ENCODE peak calls at places on chromosome 11, in ten cellular contexts. One of them, this sample, is unnamed.

GRCh38 chr11:66068923-66069714 is 953 bp upstream of the PACS1 start:
- DNase-seq in OCI-LY7: peak
- DNase-seq in activated CD4-positive, alpha-beta T cell treated with anti-CD3 and anti-CD28 coated beads, Interleukin-2, amount 50 U/mL, for 48 hours: peak
- DNase-seq in stimulated activated CD4-positive, alpha-beta T cell treated with anti-CD3 and anti-CD28 coated beads, Interleukin-1b, Interleukin-23, amount 100 ng/mL, for 4 hours: peak
- DNase-seq in central memory CD8-positive, alpha-beta T cell: no peak
- DNase-seq in G401: peak
- DNase-seq in activated CD4-positive, CD25-positive, alpha-beta regulatory T cell: no peak
- DNase-seq in AML-193: no peak
- DNase-seq in activated effector memory CD4-positive, alpha-beta T cell treated with anti-CD3 and anti-CD28 coated beads, Interleukin-2, amount 50 U/mL, for 16 hours: peak
- DNase-seq in NK-92 treated with Interleukin-12 subunit alpha and Interleukin-12 subunit beta, amount 100 ng/mL, for 24 hours: no peak
- DNase-seq in this sample: no peak

GRCh38 chr11:45902452-45903380 is 4.4 kb downstream of the FREY1 start:
- DNase-seq in OCI-LY7: no peak
- DNase-seq in activated CD4-positive, alpha-beta T cell treated with anti-CD3 and anti-CD28 coated beads, Interleukin-2, amount 50 U/mL, for 48 hours: no peak
- DNase-seq in stimulated activated CD4-positive, alpha-beta T cell treated with anti-CD3 and anti-CD28 coated beads, Interleukin-1b, Interleukin-23, amount 100 ng/mL, for 4 hours: no peak
- DNase-seq in central memory CD8-positive, alpha-beta T cell: no peak
- DNase-seq in G401: no peak
- DNase-seq in activated CD4-positive, CD25-positive, alpha-beta regulatory T cell: no peak
- DNase-seq in AML-193: no peak
- DNase-seq in activated effector memory CD4-positive, alpha-beta T cell treated with anti-CD3 and anti-CD28 coated beads, Interleukin-2, amount 50 U/mL, for 16 hours: no peak
- DNase-seq in NK-92 treated with Interleukin-12 subunit alpha and Interleukin-12 subunit beta, amount 100 ng/mL, for 24 hours: no peak
- DNase-seq in this sample: no peak

GRCh38 chr11:47534707-47535251 is 18.2 kb downstream of the CELF1 start:
- DNase-seq in OCI-LY7: no peak
- DNase-seq in activated CD4-positive, alpha-beta T cell treated with anti-CD3 and anti-CD28 coated beads, Interleukin-2, amount 50 U/mL, for 48 hours: no peak
- DNase-seq in stimulated activated CD4-positive, alpha-beta T cell treated with anti-CD3 and anti-CD28 coated beads, Interleukin-1b, Interleukin-23, amount 100 ng/mL, for 4 hours: no peak
- DNase-seq in central memory CD8-positive, alpha-beta T cell: no peak
- DNase-seq in G401: no peak
- DNase-seq in activated CD4-positive, CD25-positive, alpha-beta regulatory T cell: no peak
- DNase-seq in AML-193: no peak
- DNase-seq in activated effector memory CD4-positive, alpha-beta T cell treated with anti-CD3 and anti-CD28 coated beads, Interleukin-2, amount 50 U/mL, for 16 hours: no peak
- DNase-seq in NK-92 treated with Interleukin-12 subunit alpha and Interleukin-12 subunit beta, amount 100 ng/mL, for 24 hours: no peak
- DNase-seq in this sample: no peak

GRCh38 chr11:111570796-111571195 is 30.3 kb downstream of the LAYN start:
- DNase-seq in OCI-LY7: no peak
- DNase-seq in activated CD4-positive, alpha-beta T cell treated with anti-CD3 and anti-CD28 coated beads, Interleukin-2, amount 50 U/mL, for 48 hours: no peak
- DNase-seq in stimulated activated CD4-positive, alpha-beta T cell treated with anti-CD3 and anti-CD28 coated beads, Interleukin-1b, Interleukin-23, amount 100 ng/mL, for 4 hours: no peak
- DNase-seq in central memory CD8-positive, alpha-beta T cell: no peak
- DNase-seq in G401: no peak
- DNase-seq in activated CD4-positive, CD25-positive, alpha-beta regulatory T cell: no peak
- DNase-seq in AML-193: no peak
- DNase-seq in activated effector memory CD4-positive, alpha-beta T cell treated with anti-CD3 and anti-CD28 coated beads, Interleukin-2, amount 50 U/mL, for 16 hours: no peak
- DNase-seq in NK-92 treated with Interleukin-12 subunit alpha and Interleukin-12 subunit beta, amount 100 ng/mL, for 24 hours: no peak
- DNase-seq in this sample: no peak

GRCh38 chr11:34509336-34509902 is 4.2 kb downstream of the ELF5 start:
- DNase-seq in OCI-LY7: no peak
- DNase-seq in activated CD4-positive, alpha-beta T cell treated with anti-CD3 and anti-CD28 coated beads, Interleukin-2, amount 50 U/mL, for 48 hours: no peak
- DNase-seq in stimulated activated CD4-positive, alpha-beta T cell treated with anti-CD3 and anti-CD28 coated beads, Interleukin-1b, Interleukin-23, amount 100 ng/mL, for 4 hours: no peak
- DNase-seq in central memory CD8-positive, alpha-beta T cell: no peak
- DNase-seq in G401: no peak
- DNase-seq in activated CD4-positive, CD25-positive, alpha-beta regulatory T cell: no peak
- DNase-seq in AML-193: no peak
- DNase-seq in activated effector memory CD4-positive, alpha-beta T cell treated with anti-CD3 and anti-CD28 coated beads, Interleukin-2, amount 50 U/mL, for 16 hours: no peak
- DNase-seq in NK-92 treated with Interleukin-12 subunit alpha and Interleukin-12 subunit beta, amount 100 ng/mL, for 24 hours: no peak
- DNase-seq in this sample: no peak

GRCh38 chr11:68357568-68357967 is 45.2 kb downstream of the LRP5 start:
- DNase-seq in OCI-LY7: no peak
- DNase-seq in activated CD4-positive, alpha-beta T cell treated with anti-CD3 and anti-CD28 coated beads, Interleukin-2, amount 50 U/mL, for 48 hours: no peak
- DNase-seq in stimulated activated CD4-positive, alpha-beta T cell treated with anti-CD3 and anti-CD28 coated beads, Interleukin-1b, Interleukin-23, amount 100 ng/mL, for 4 hours: no peak
- DNase-seq in central memory CD8-positive, alpha-beta T cell: no peak
- DNase-seq in G401: no peak
- DNase-seq in activated CD4-positive, CD25-positive, alpha-beta regulatory T cell: no peak
- DNase-seq in AML-193: no peak
- DNase-seq in activated effector memory CD4-positive, alpha-beta T cell treated with anti-CD3 and anti-CD28 coated beads, Interleukin-2, amount 50 U/mL, for 16 hours: no peak
- DNase-seq in NK-92 treated with Interleukin-12 subunit alpha and Interleukin-12 subunit beta, amount 100 ng/mL, for 24 hours: no peak
- DNase-seq in this sample: no peak

GRCh38 chr11:95092549-95093324 is 3.1 kb downstream of the ENDOD1 start:
- DNase-seq in OCI-LY7: peak
- DNase-seq in activated CD4-positive, alpha-beta T cell treated with anti-CD3 and anti-CD28 coated beads, Interleukin-2, amount 50 U/mL, for 48 hours: peak
- DNase-seq in stimulated activated CD4-positive, alpha-beta T cell treated with anti-CD3 and anti-CD28 coated beads, Interleukin-1b, Interleukin-23, amount 100 ng/mL, for 4 hours: no peak
- DNase-seq in central memory CD8-positive, alpha-beta T cell: no peak
- DNase-seq in G401: peak
- DNase-seq in activated CD4-positive, CD25-positive, alpha-beta regulatory T cell: no peak
- DNase-seq in AML-193: no peak
- DNase-seq in activated effector memory CD4-positive, alpha-beta T cell treated with anti-CD3 and anti-CD28 coated beads, Interleukin-2, amount 50 U/mL, for 16 hours: peak
- DNase-seq in NK-92 treated with Interleukin-12 subunit alpha and Interleukin-12 subunit beta, amount 100 ng/mL, for 24 hours: no peak
- DNase-seq in this sample: no peak

GRCh38 chr11:47572715-47573255 is 6.0 kb downstream of the KBTBD4 start:
- DNase-seq in OCI-LY7: no peak
- DNase-seq in activated CD4-positive, alpha-beta T cell treated with anti-CD3 and anti-CD28 coated beads, Interleukin-2, amount 50 U/mL, for 48 hours: no peak
- DNase-seq in stimulated activated CD4-positive, alpha-beta T cell treated with anti-CD3 and anti-CD28 coated beads, Interleukin-1b, Interleukin-23, amount 100 ng/mL, for 4 hours: no peak
- DNase-seq in central memory CD8-positive, alpha-beta T cell: no peak
- DNase-seq in G401: peak
- DNase-seq in activated CD4-positive, CD25-positive, alpha-beta regulatory T cell: no peak
- DNase-seq in AML-193: no peak
- DNase-seq in activated effector memory CD4-positive, alpha-beta T cell treated with anti-CD3 and anti-CD28 coated beads, Interleukin-2, amount 50 U/mL, for 16 hours: no peak
- DNase-seq in NK-92 treated with Interleukin-12 subunit alpha and Interleukin-12 subunit beta, amount 100 ng/mL, for 24 hours: no peak
- DNase-seq in this sample: no peak

GRCh38 chr11:96075532-96075959 is 151.6 kb upstream of the MTMR2 start:
- DNase-seq in OCI-LY7: no peak
- DNase-seq in activated CD4-positive, alpha-beta T cell treated with anti-CD3 and anti-CD28 coated beads, Interleukin-2, amount 50 U/mL, for 48 hours: no peak
- DNase-seq in stimulated activated CD4-positive, alpha-beta T cell treated with anti-CD3 and anti-CD28 coated beads, Interleukin-1b, Interleukin-23, amount 100 ng/mL, for 4 hours: no peak
- DNase-seq in central memory CD8-positive, alpha-beta T cell: no peak
- DNase-seq in G401: no peak
- DNase-seq in activated CD4-positive, CD25-positive, alpha-beta regulatory T cell: no peak
- DNase-seq in AML-193: no peak
- DNase-seq in activated effector memory CD4-positive, alpha-beta T cell treated with anti-CD3 and anti-CD28 coated beads, Interleukin-2, amount 50 U/mL, for 16 hours: no peak
- DNase-seq in NK-92 treated with Interleukin-12 subunit alpha and Interleukin-12 subunit beta, amount 100 ng/mL, for 24 hours: no peak
- DNase-seq in this sample: no peak

GRCh38 chr11:117985953-117986887 is at the start of gene IL10RA:
- DNase-seq in OCI-LY7: peak
- DNase-seq in activated CD4-positive, alpha-beta T cell treated with anti-CD3 and anti-CD28 coated beads, Interleukin-2, amount 50 U/mL, for 48 hours: peak
- DNase-seq in stimulated activated CD4-positive, alpha-beta T cell treated with anti-CD3 and anti-CD28 coated beads, Interleukin-1b, Interleukin-23, amount 100 ng/mL, for 4 hours: peak
- DNase-seq in central memory CD8-positive, alpha-beta T cell: peak
- DNase-seq in G401: peak
- DNase-seq in activated CD4-positive, CD25-positive, alpha-beta regulatory T cell: peak
- DNase-seq in AML-193: peak
- DNase-seq in activated effector memory CD4-positive, alpha-beta T cell treated with anti-CD3 and anti-CD28 coated beads, Interleukin-2, amount 50 U/mL, for 16 hours: peak
- DNase-seq in NK-92 treated with Interleukin-12 subunit alpha and Interleukin-12 subunit beta, amount 100 ng/mL, for 24 hours: peak
- DNase-seq in this sample: peak

GRCh38 chr11:17165247-17165890 is 42.4 kb downstream of the PIK3C2A start:
- DNase-seq in OCI-LY7: no peak
- DNase-seq in activated CD4-positive, alpha-beta T cell treated with anti-CD3 and anti-CD28 coated beads, Interleukin-2, amount 50 U/mL, for 48 hours: no peak
- DNase-seq in stimulated activated CD4-positive, alpha-beta T cell treated with anti-CD3 and anti-CD28 coated beads, Interleukin-1b, Interleukin-23, amount 100 ng/mL, for 4 hours: no peak
- DNase-seq in central memory CD8-positive, alpha-beta T cell: no peak
- DNase-seq in G401: no peak
- DNase-seq in activated CD4-positive, CD25-positive, alpha-beta regulatory T cell: no peak
- DNase-seq in AML-193: no peak
- DNase-seq in activated effector memory CD4-positive, alpha-beta T cell treated with anti-CD3 and anti-CD28 coated beads, Interleukin-2, amount 50 U/mL, for 16 hours: no peak
- DNase-seq in NK-92 treated with Interleukin-12 subunit alpha and Interleukin-12 subunit beta, amount 100 ng/mL, for 24 hours: no peak
- DNase-seq in this sample: no peak

GRCh38 chr11:30879322-30880020 is 293.3 kb upstream of the MPPED2 start:
- DNase-seq in OCI-LY7: no peak
- DNase-seq in activated CD4-positive, alpha-beta T cell treated with anti-CD3 and anti-CD28 coated beads, Interleukin-2, amount 50 U/mL, for 48 hours: no peak
- DNase-seq in stimulated activated CD4-positive, alpha-beta T cell treated with anti-CD3 and anti-CD28 coated beads, Interleukin-1b, Interleukin-23, amount 100 ng/mL, for 4 hours: no peak
- DNase-seq in central memory CD8-positive, alpha-beta T cell: no peak
- DNase-seq in G401: peak
- DNase-seq in activated CD4-positive, CD25-positive, alpha-beta regulatory T cell: no peak
- DNase-seq in AML-193: no peak
- DNase-seq in activated effector memory CD4-positive, alpha-beta T cell treated with anti-CD3 and anti-CD28 coated beads, Interleukin-2, amount 50 U/mL, for 16 hours: no peak
- DNase-seq in NK-92 treated with Interleukin-12 subunit alpha and Interleukin-12 subunit beta, amount 100 ng/mL, for 24 hours: no peak
- DNase-seq in this sample: no peak

GRCh38 chr11:68687986-68688385 is 3.6 kb downstream of the GAL start:
- DNase-seq in OCI-LY7: no peak
- DNase-seq in activated CD4-positive, alpha-beta T cell treated with anti-CD3 and anti-CD28 coated beads, Interleukin-2, amount 50 U/mL, for 48 hours: no peak
- DNase-seq in stimulated activated CD4-positive, alpha-beta T cell treated with anti-CD3 and anti-CD28 coated beads, Interleukin-1b, Interleukin-23, amount 100 ng/mL, for 4 hours: no peak
- DNase-seq in central memory CD8-positive, alpha-beta T cell: no peak
- DNase-seq in G401: no peak
- DNase-seq in activated CD4-positive, CD25-positive, alpha-beta regulatory T cell: no peak
- DNase-seq in AML-193: no peak
- DNase-seq in activated effector memory CD4-positive, alpha-beta T cell treated with anti-CD3 and anti-CD28 coated beads, Interleukin-2, amount 50 U/mL, for 16 hours: peak
- DNase-seq in NK-92 treated with Interleukin-12 subunit alpha and Interleukin-12 subunit beta, amount 100 ng/mL, for 24 hours: no peak
- DNase-seq in this sample: no peak